ENCODE peak calls at places on chromosomes 12 and 14, in nine cellular contexts. I, S, G, J, U, L, B, C and W are unnamed samples.

GRCh38 chr14:21536395-21537087 is 10.4 kb upstream of the SALL2 start:
- DNase-seq in I (no peak), J (no peak), L (no peak), C (no peak), B (no peak), U (no peak), G (no peak), S (no peak), W (peak; percentile 82)

GRCh38 chr14:35821546-35822411 is 4.4 kb upstream of the BRMS1L start:
- DNase-seq in J (peak; percentile 17), S (peak; percentile 54), L (no peak), B (no peak), G (peak; percentile 37), U (no peak), I (no peak), C (peak; percentile 41), W (peak; percentile 73)

GRCh38 chr12:57079821-57080220 is 1.2 kb upstream of the NEMP1 start:
- DNase-seq in G (no peak), U (no peak), B (no peak), I (no peak), S (no peak), C (no peak), L (no peak), J (no peak), W (peak; percentile 30)

GRCh38 chr12:83470749-83471148 is 784.0 kb downstream of the TMTC2 start:
- DNase-seq in J (no peak), I (no peak), G (no peak), S (no peak), B (no peak), L (no peak), U (no peak), C (no peak), W (no peak)

GRCh38 chr12:42617622-42618021 is 28.1 kb upstream of the PRICKLE1 start:
- DNase-seq in U (no peak), L (no peak), B (no peak), G (no peak), I (no peak), S (no peak), C (no peak), J (no peak), W (no peak)

GRCh38 chr12:71980543-71980942 is 41.9 kb downstream of the TPH2 start:
- DNase-seq in L (no peak), I (no peak), C (no peak), G (no peak), B (no peak), U (no peak), S (no peak), J (no peak), W (no peak)

GRCh38 chr14:49879683-49880204 is 13.1 kb upstream of the ARF6 start:
- DNase-seq in L (peak; percentile 25), J (peak; percentile 69), S (peak; percentile 68), B (no peak), C (peak; percentile 43), U (peak; percentile 10), I (peak; percentile 49), G (no peak), W (peak; percentile 92)

GRCh38 chr12:14394317-14395058 is 29.0 kb downstream of the ATF7IP start:
- DNase-seq in I (peak; percentile 23), G (no peak), S (peak; percentile 88), U (no peak), J (peak; percentile 47), L (no peak), C (peak; percentile 38), B (no peak), W (peak; percentile 79)

GRCh38 chr14:93286212-93286890 is 46.5 kb downstream of the BTBD7 start:
- DNase-seq in B (no peak), S (peak; percentile 41), G (no peak), I (no peak), C (peak; percentile 3), U (no peak), J (no peak), L (no peak), W (peak; percentile 33)

GRCh38 chr12:84247931-84248330 is 664.7 kb downstream of the SLC6A15 start:
- DNase-seq in L (no peak), S (peak; percentile 11), G (no peak), I (no peak), C (no peak), J (no peak), B (no peak), U (no peak), W (no peak)

GRCh38 chr14:54902143-54902520 is 494 bp downstream of the GCH1 start:
- DNase-seq in L (peak; percentile 75), C (peak; percentile 19), J (peak; percentile 68), U (peak; percentile 62), B (peak; percentile 74), S (peak; percentile 61), I (peak; percentile 74), G (no peak), W (peak; percentile 92)

GRCh38 chr14:82451675-82452074 is 918.0 kb upstream of the SEL1L start:
- DNase-seq in L (no peak), B (no peak), I (no peak), S (no peak), G (no peak), J (no peak), C (no peak), U (no peak), W (peak; percentile 3)

GRCh38 chr12:122226366-122227222 is 742 bp upstream of the DIABLO start:
- DNase-seq in I (no peak), L (no peak), S (no peak), C (no peak), J (no peak), B (no peak), U (no peak), G (no peak), W (no peak)

GRCh38 chr14:70489579-70490175 is 37.7 kb downstream of the ADAM21 start:
- DNase-seq in I (no peak), J (no peak), L (no peak), S (no peak), B (no peak), G (no peak), C (no peak), U (no peak), W (peak; percentile 0)

GRCh38 chr14:55448146-55448614 is 7.8 kb upstream of the TBPL2 start:
- DNase-seq in U (no peak), G (peak; percentile 63), S (peak; percentile 90), B (no peak), C (peak; percentile 89), I (no peak), J (no peak), L (no peak), W (no peak)

GRCh38 chr12:102406033-102406584 is 74.3 kb downstream of the IGF1 start:
- DNase-seq in L (no peak), S (no peak), B (no peak), C (peak; percentile 14), J (no peak), I (no peak), G (no peak), U (no peak), W (no peak)

GRCh38 chr14:73462078-73462715 is 3.9 kb upstream of the NUMB start:
- DNase-seq in J (no peak), I (no peak), G (no peak), S (peak; percentile 55), B (no peak), U (no peak), L (no peak), C (no peak), W (no peak)

GRCh38 chr12:2876431-2877046 is 435 bp downstream of the FOXM1 start:
- DNase-seq in L (no peak), S (peak; percentile 29), U (no peak), C (peak; percentile 26), J (peak; percentile 43), G (peak; percentile 39), I (no peak), B (no peak), W (peak; percentile 52)

GRCh38 chr12:107411792-107412535 is 273.6 kb upstream of the PWP1 start:
- DNase-seq in I (no peak), U (no peak), J (no peak), G (no peak), S (peak; percentile 82), B (no peak), L (no peak), C (peak; percentile 91), W (no peak)

GRCh38 chr12:81942588-81942987 is 183.4 kb upstream of the PPFIA2 start:
- DNase-seq in S (no peak), U (no peak), I (no peak), C (no peak), G (no peak), J (no peak), B (no peak), L (no peak), W (no peak)